ENCODE peak calls at places on chromosomes 12 and 14, in four cellular contexts. One of them, this sample, is unnamed. For H3K4me1, the result is how much of the 10 kb centered on the place peaks cover.

GRCh38 chr12:54016478-54016964 is 7.7 kb downstream of the HOXC8 start:
- DNase-seq in BE2C: peak
- DNase-seq in lower lobe of right lung: no peak
- DNase-seq in mucosa of descending colon: peak
- DNase-seq in this sample: peak

GRCh38 chr12:51234533-51234932 is 4.1 kb upstream of the DAZAP2 start:
- DNase-seq in lower lobe of right lung: no peak
- DNase-seq in BE2C: no peak
- DNase-seq in mucosa of descending colon: no peak
- DNase-seq in this sample: no peak

GRCh38 chr14:91237219-91237618 is 7.3 kb downstream of the GPR68 start:
- DNase-seq in mucosa of descending colon: no peak
- DNase-seq in lower lobe of right lung: no peak
- DNase-seq in BE2C: no peak
- DNase-seq in this sample: no peak

GRCh38 chr12:126114420-126114819 is 1049.2 kb downstream of the AACS start:
- DNase-seq in mucosa of descending colon: no peak
- DNase-seq in lower lobe of right lung: no peak
- DNase-seq in BE2C: no peak
- DNase-seq in this sample: no peak

GRCh38 chr14:93064411-93065271 is 51.1 kb downstream of the ITPK1 start:
- DNase-seq in mucosa of descending colon: no peak
- DNase-seq in lower lobe of right lung: no peak
- DNase-seq in BE2C: no peak
- DNase-seq in this sample: peak

GRCh38 chr12:5309654-5310053 is 122.3 kb upstream of the NTF3 start:
- DNase-seq in lower lobe of right lung: peak
- DNase-seq in BE2C: peak
- DNase-seq in mucosa of descending colon: no peak
- DNase-seq in this sample: peak

GRCh38 chr12:40587970-40588369 is 104.3 kb upstream of the CNTN1 start:
- DNase-seq in lower lobe of right lung: no peak
- DNase-seq in mucosa of descending colon: no peak
- DNase-seq in BE2C: no peak
- DNase-seq in this sample: no peak

GRCh38 chr14:52312872-52313492 is 1.1 kb upstream of the PTGER2 start:
- DNase-seq in mucosa of descending colon: no peak
- DNase-seq in lower lobe of right lung: no peak
- DNase-seq in BE2C: no peak
- DNase-seq in this sample: no peak

GRCh38 chr12:62625238-62625637 is 158.6 kb downstream of the MON2 start:
- DNase-seq in lower lobe of right lung: no peak
- DNase-seq in mucosa of descending colon: no peak
- DNase-seq in BE2C: no peak
- DNase-seq in this sample: no peak

GRCh38 chr12:65728913-65729793 is 95.1 kb upstream of the HMGA2 start:
- DNase-seq in lower lobe of right lung: no peak
- DNase-seq in mucosa of descending colon: peak
- DNase-seq in BE2C: no peak
- DNase-seq in this sample: peak

GRCh38 chr12:117836999-117837736 is 131.6 kb downstream of the KSR2 start:
- DNase-seq in BE2C: peak
- DNase-seq in mucosa of descending colon: peak
- DNase-seq in lower lobe of right lung: peak
- DNase-seq in this sample: peak

GRCh38 chr12:13000616-13000934 is 510 bp upstream of the HEBP1 start:
- DNase-seq in mucosa of descending colon: no peak
- DNase-seq in lower lobe of right lung: no peak
- DNase-seq in BE2C: no peak
- DNase-seq in this sample: no peak

GRCh38 chr14:52949711-52950409 is 990 bp downstream of the FERMT2 start:
- DNase-seq in mucosa of descending colon: peak
- DNase-seq in lower lobe of right lung: no peak
- DNase-seq in BE2C: peak
- DNase-seq in this sample: no peak

GRCh38 chr12:106323537-106323936 is 21.0 kb downstream of the TCP11L2 start:
- DNase-seq in mucosa of descending colon: no peak
- DNase-seq in lower lobe of right lung: no peak
- DNase-seq in BE2C: no peak
- DNase-seq in this sample: no peak

GRCh38 chr12:27682534-27682933 is 13.7 kb upstream of the REP15 start:
- DNase-seq in lower lobe of right lung: no peak
- DNase-seq in mucosa of descending colon: no peak
- DNase-seq in BE2C: no peak
- DNase-seq in this sample: no peak

GRCh38 chr14:68232643-68233055 is 413.1 kb downstream of the RAD51B start:
- DNase-seq in lower lobe of right lung: no peak
- DNase-seq in mucosa of descending colon: peak
- DNase-seq in BE2C: no peak
- DNase-seq in this sample: no peak

GRCh38 chr12:19572920-19573558 is 133.7 kb downstream of the AEBP2 start:
- DNase-seq in mucosa of descending colon: peak
- DNase-seq in BE2C: peak
- DNase-seq in lower lobe of right lung: no peak
- DNase-seq in this sample: no peak

GRCh38 chr12:13390381-13390856 is 193.9 kb downstream of the EMP1 start:
- DNase-seq in lower lobe of right lung: peak
- DNase-seq in mucosa of descending colon: peak
- DNase-seq in BE2C: peak
- DNase-seq in this sample: peak

GRCh38 chr14:56474419-56475022 is 105.1 kb upstream of the TMEM260 start:
- DNase-seq in lower lobe of right lung: no peak
- DNase-seq in mucosa of descending colon: peak
- DNase-seq in BE2C: no peak
- DNase-seq in this sample: no peak

GRCh38 chr12:6946920-6947374 is 3.1 kb downstream of the C12orf57 start:
- DNase-seq in BE2C: no peak
- DNase-seq in mucosa of descending colon: no peak
- DNase-seq in lower lobe of right lung: peak
- DNase-seq in this sample: no peak

GRCh38 chr12:49893753-49894752 is 9.6 kb downstream of the FAIM2 start:
- DNase-seq in lower lobe of right lung: peak
- DNase-seq in BE2C: no peak
- DNase-seq in mucosa of descending colon: no peak
- DNase-seq in this sample: peak

GRCh38 chr12:32148372-32148771 is 41.7 kb downstream of the BICD1 start:
- DNase-seq in mucosa of descending colon: no peak
- DNase-seq in lower lobe of right lung: no peak
- DNase-seq in BE2C: no peak
- DNase-seq in this sample: no peak

GRCh38 chr12:111034911-111035577 is 114.7 kb upstream of the MYL2 start:
- DNase-seq in mucosa of descending colon: no peak
- DNase-seq in lower lobe of right lung: no peak
- DNase-seq in BE2C: peak
- DNase-seq in this sample: peak

GRCh38 chr12:11836964-11837286 is 187.5 kb downstream of the ETV6 start:
- DNase-seq in BE2C: no peak
- DNase-seq in lower lobe of right lung: no peak
- DNase-seq in mucosa of descending colon: no peak
- DNase-seq in this sample: no peak

GRCh38 chr12:11840350-11840749 is 190.9 kb downstream of the ETV6 start:
- DNase-seq in mucosa of descending colon: peak
- DNase-seq in BE2C: no peak
- DNase-seq in lower lobe of right lung: no peak
- DNase-seq in this sample: no peak

GRCh38 chr12:11838403-11838802 is 188.9 kb downstream of the ETV6 start:
- DNase-seq in lower lobe of right lung: no peak
- DNase-seq in BE2C: no peak
- DNase-seq in mucosa of descending colon: no peak
- DNase-seq in this sample: no peak

GRCh38 chr12:11837318-11837934 is 188.0 kb downstream of the ETV6 start:
- DNase-seq in lower lobe of right lung: no peak
- DNase-seq in BE2C: no peak
- DNase-seq in mucosa of descending colon: no peak
- DNase-seq in this sample: no peak

DNA sequence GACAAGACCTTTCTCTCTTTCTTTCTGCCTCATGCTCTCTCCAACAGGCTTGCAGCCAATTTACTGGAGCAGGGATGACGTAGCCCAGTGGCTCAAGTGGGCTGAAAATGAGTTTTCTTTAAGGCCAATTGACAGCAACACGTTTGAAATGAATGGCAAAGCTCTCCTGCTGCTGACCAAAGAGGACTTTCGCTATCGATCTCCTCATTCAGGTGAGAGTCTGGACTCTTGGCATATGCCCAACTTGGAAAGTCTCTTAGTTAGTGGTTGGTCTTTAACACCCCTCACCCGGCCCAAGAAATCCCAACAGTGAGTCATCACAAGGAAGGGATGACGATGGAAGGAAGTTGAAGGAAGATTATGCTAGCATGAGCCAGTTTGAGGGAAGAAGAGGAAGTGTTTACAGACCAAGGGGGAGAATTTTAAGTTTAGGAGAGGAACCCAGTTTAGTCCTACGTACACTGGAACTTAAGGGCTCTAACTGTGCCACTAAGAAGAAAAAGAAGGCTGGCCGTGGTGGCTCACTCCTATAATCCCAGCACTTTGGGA is 189.7 kb downstream of the ETV6 start:
- DNase-seq in lower lobe of right lung: no peak
- DNase-seq in mucosa of descending colon: peak
- DNase-seq in BE2C: no peak
- DNase-seq in this sample: no peak
- H3K4me1 ChIP-seq in lower lobe of right lung: half or more
- H3K4me1 ChIP-seq in mucosa of descending colon: under half
- H3K4me1 ChIP-seq in BE2C: under half
- H3K4me1 ChIP-seq in this sample: under half

DNA sequence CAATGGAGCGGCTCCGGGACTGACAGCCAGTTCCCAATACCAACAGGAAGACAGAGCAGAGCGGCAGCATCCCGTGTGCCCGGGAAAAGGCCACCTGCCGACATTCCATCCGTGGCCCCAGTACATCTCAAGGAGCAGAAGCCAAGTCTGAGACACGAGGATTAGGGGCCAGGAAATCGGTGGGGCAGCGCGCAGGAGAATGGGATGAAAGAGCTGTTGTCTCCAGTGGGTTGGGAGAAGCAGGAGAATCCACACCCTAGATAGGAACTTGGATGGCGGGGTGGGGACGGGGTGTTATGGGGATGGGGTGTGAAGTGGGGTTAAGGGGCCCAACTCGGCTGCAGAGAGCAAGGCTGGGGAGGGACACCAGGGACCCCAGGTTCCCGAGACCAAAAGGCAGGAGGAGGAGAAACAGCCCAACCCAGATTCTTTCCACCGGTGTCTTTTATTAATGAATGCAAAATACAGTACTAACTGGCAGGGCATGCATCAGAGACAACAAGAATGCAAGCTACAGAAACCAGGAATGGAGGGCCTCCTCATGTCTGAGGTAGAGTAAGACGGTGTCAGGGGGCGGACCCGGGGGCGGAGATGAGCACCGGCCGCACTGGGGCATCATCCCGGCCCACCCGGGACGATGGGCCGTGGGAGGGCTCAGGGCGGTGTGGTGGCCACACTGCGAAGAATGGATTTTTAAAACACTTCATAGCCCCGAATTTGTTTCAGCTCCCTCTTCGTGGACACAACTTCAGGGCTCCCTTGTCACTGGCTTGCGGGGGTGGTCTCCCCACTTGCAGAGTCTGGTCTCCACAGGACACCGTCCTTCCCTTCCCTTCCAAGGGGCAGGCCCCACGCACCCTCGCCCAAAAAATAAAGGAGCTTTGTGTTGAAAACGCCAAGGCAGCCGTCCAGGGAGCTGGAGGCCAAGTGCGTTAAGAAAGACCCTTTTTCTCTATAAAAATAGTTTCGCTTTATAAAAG is 50.2 kb downstream of the BEGAIN start:
- DNase-seq in mucosa of descending colon: no peak
- DNase-seq in lower lobe of right lung: peak
- DNase-seq in BE2C: no peak
- DNase-seq in this sample: peak
- TF ChIP-seq CTCF in mucosa of descending colon: no peak
- TF ChIP-seq CTCF in lower lobe of right lung: no peak
- TF ChIP-seq CTCF in BE2C: no peak
- TF ChIP-seq CTCF in this sample: no peak

GRCh38 chr14:69852897-69853296 is 26.3 kb upstream of the SMOC1 start:
- DNase-seq in BE2C: no peak
- DNase-seq in lower lobe of right lung: no peak
- DNase-seq in mucosa of descending colon: no peak
- DNase-seq in this sample: no peak
- H3K4me1 ChIP-seq in BE2C: under half
- H3K4me1 ChIP-seq in lower lobe of right lung: under half
- H3K4me1 ChIP-seq in mucosa of descending colon: under half
- H3K4me1 ChIP-seq in this sample: under half

GRCh38 chr12:105167346-105167745 is 59.8 kb downstream of the WASHC4 start:
- DNase-seq in BE2C: no peak
- DNase-seq in mucosa of descending colon: no peak
- DNase-seq in lower lobe of right lung: no peak
- DNase-seq in this sample: no peak
- TF ChIP-seq CTCF in BE2C: no peak
- TF ChIP-seq CTCF in mucosa of descending colon: no peak
- TF ChIP-seq CTCF in lower lobe of right lung: no peak
- TF ChIP-seq CTCF in this sample: no peak